ENCODE peak calls at places on chromosomes 12 and 14, in ten cellular contexts. C, M, H, V, Y, O, R, L, I and T are unnamed samples.

GRCh38 chr12:45670339-45671065 is 59.0 kb upstream of the ARID2 start:
- DNase-seq in C (no peak), M (no peak), H (no peak), V (no peak), Y (no peak), O (no peak), R (no peak), L (no peak), I (no peak), T (no peak)

GRCh38 chr14:64675246-64675645 is 29.0 kb upstream of the PLEKHG3 start:
- DNase-seq in C (no peak), M (peak), H (no peak), V (no peak), Y (no peak), O (no peak), R (no peak), L (no peak), I (no peak), T (no peak)

GRCh38 chr14:95315156-95315555 is 4.6 kb downstream of the CLMN start:
- DNase-seq in C (no peak), M (no peak), H (no peak), V (no peak), Y (no peak), O (no peak), R (no peak), L (no peak), I (no peak), T (no peak)

GRCh38 chr12:113889076-113889475 is 77.0 kb downstream of the RBM19 start:
- DNase-seq in C (no peak), M (no peak), H (no peak), V (no peak), Y (no peak), O (no peak), R (no peak), L (no peak), I (no peak), T (no peak)

GRCh38 chr12:6772331-6772695 is at the start of gene LAG3:
- DNase-seq in C (no peak), M (peak), H (no peak), V (no peak), Y (no peak), O (no peak), R (no peak), L (no peak), I (no peak), T (no peak)

GRCh38 chr12:43434614-43435013 is 117.4 kb downstream of the ADAMTS20 start:
- DNase-seq in C (no peak), M (no peak), H (no peak), V (no peak), Y (no peak), O (no peak), R (no peak), L (no peak), I (no peak), T (no peak)

GRCh38 chr12:70919597-70920035 is 922 bp downstream of the PTPRR start:
- DNase-seq in C (no peak), M (no peak), H (no peak), V (no peak), Y (no peak), O (no peak), R (no peak), L (no peak), I (no peak), T (no peak)

GRCh38 chr14:100012928-100013327 is 52.3 kb upstream of the EVL start:
- DNase-seq in C (no peak), M (no peak), H (no peak), V (no peak), Y (no peak), O (no peak), R (no peak), L (no peak), I (no peak), T (no peak)

GRCh38 chr14:51210594-51210993 is 29.5 kb upstream of the TMX1 start:
- DNase-seq in C (no peak), M (no peak), H (no peak), V (no peak), Y (no peak), O (no peak), R (no peak), L (no peak), I (no peak), T (no peak)

GRCh38 chr12:2376855-2377657 is 324.3 kb downstream of the CACNA1C start:
- DNase-seq in C (no peak), M (peak), H (no peak), V (peak), Y (peak), O (no peak), R (no peak), L (no peak), I (no peak), T (no peak)

GRCh38 chr12:89884365-89884915 is 175.8 kb upstream of the ATP2B1 start:
- DNase-seq in C (no peak), M (no peak), H (no peak), V (no peak), Y (no peak), O (no peak), R (no peak), L (no peak), I (no peak), T (no peak)

GRCh38 chr14:75905505-75905904 is 76.3 kb downstream of the TGFB3 start:
- DNase-seq in C (no peak), M (peak), H (peak), V (peak), Y (no peak), O (no peak), R (no peak), L (peak), I (peak), T (no peak)

GRCh38 chr14:73815849-73816816 is 35.5 kb upstream of the PTGR2 start:
- DNase-seq in C (no peak), M (no peak), H (no peak), V (no peak), Y (no peak), O (no peak), R (no peak), L (no peak), I (peak), T (no peak)

GRCh38 chr12:89019439-89020120 is 332.7 kb downstream of the DUSP6 start:
- DNase-seq in C (no peak), M (peak), H (peak), V (peak), Y (peak), O (peak), R (peak), L (peak), I (peak), T (peak)

GRCh38 chr14:43981135-43981787 is 525.8 kb downstream of the FSCB start:
- DNase-seq in C (no peak), M (no peak), H (no peak), V (no peak), Y (no peak), O (no peak), R (no peak), L (no peak), I (no peak), T (no peak)

GRCh38 chr12:105920161-105920684 is 218.5 kb downstream of the NUAK1 start:
- DNase-seq in C (no peak), M (no peak), H (no peak), V (no peak), Y (no peak), O (no peak), R (no peak), L (peak), I (no peak), T (no peak)

GRCh38 chr12:111453071-111453989 is 47.6 kb downstream of the SH2B3 start:
- DNase-seq in C (no peak), M (no peak), H (no peak), V (peak), Y (no peak), O (no peak), R (no peak), L (no peak), I (peak), T (no peak)

GRCh38 chr14:75229923-75230792 is 48.5 kb upstream of the FOS start:
- DNase-seq in C (no peak), M (peak), H (peak), V (no peak), Y (no peak), O (peak), R (no peak), L (peak), I (peak), T (no peak)

GRCh38 chr14:73712540-73713141 is 1.5 kb downstream of the PNMA1 start:
- DNase-seq in C (no peak), M (no peak), H (no peak), V (no peak), Y (no peak), O (no peak), R (no peak), L (peak), I (no peak), T (no peak)

GRCh38 chr12:119020377-119021360 is 39.3 kb downstream of the SRRM4 start:
- DNase-seq in C (no peak), M (peak), H (peak), V (no peak), Y (peak), O (peak), R (peak), L (peak), I (peak), T (peak)

GRCh38 chr12:94618995-94619695 is 31.2 kb downstream of the TMCC3 start:
- DNase-seq in C (no peak), M (no peak), H (no peak), V (no peak), Y (no peak), O (no peak), R (peak), L (no peak), I (no peak), T (no peak)

GRCh38 chr12:71240941-71241340 is 83.1 kb upstream of the TSPAN8 start:
- DNase-seq in C (no peak), M (no peak), H (no peak), V (no peak), Y (no peak), O (no peak), R (no peak), L (no peak), I (no peak), T (no peak)

GRCh38 chr12:46964496-46965098 is 114.8 kb upstream of the PCED1B start:
- DNase-seq in C (no peak), M (no peak), H (no peak), V (no peak), Y (no peak), O (no peak), R (peak), L (no peak), I (no peak), T (no peak)

GRCh38 chr14:58677525-58677924 is 39.8 kb downstream of the DACT1 start:
- DNase-seq in C (no peak), M (no peak), H (no peak), V (no peak), Y (no peak), O (no peak), R (no peak), L (no peak), I (no peak), T (no peak)

GRCh38 chr12:58847876-58848600 is 72.3 kb downstream of the LRIG3 start:
- DNase-seq in C (no peak), M (no peak), H (no peak), V (no peak), Y (no peak), O (no peak), R (no peak), L (no peak), I (no peak), T (no peak)

GRCh38 chr14:26577711-26578110 is 20.1 kb downstream of the NOVA1 start:
- DNase-seq in C (no peak), M (no peak), H (no peak), V (no peak), Y (no peak), O (no peak), R (no peak), L (no peak), I (no peak), T (no peak)

GRCh38 chr14:74472590-74472989 is 20.5 kb downstream of the NPC2 start:
- DNase-seq in C (no peak), M (no peak), H (no peak), V (no peak), Y (no peak), O (no peak), R (no peak), L (no peak), I (no peak), T (no peak)

GRCh38 chr12:4031703-4032291 is 158.6 kb upstream of the PARP11 start:
- DNase-seq in C (peak), M (peak), H (peak), V (peak), Y (no peak), O (peak), R (no peak), L (no peak), I (no peak), T (peak)

GRCh38 chr12:4034926-4035325 is 161.7 kb upstream of the PARP11 start:
- DNase-seq in C (no peak), M (no peak), H (no peak), V (no peak), Y (no peak), O (no peak), R (no peak), L (no peak), I (no peak), T (no peak)

GRCh38 chr12:4027412-4027811 is 154.2 kb upstream of the PARP11 start:
- DNase-seq in C (no peak), M (no peak), H (no peak), V (no peak), Y (no peak), O (no peak), R (no peak), L (no peak), I (no peak), T (peak)

GRCh38 chr12:4032906-4033628 is 159.9 kb upstream of the PARP11 start:
- DNase-seq in C (no peak), M (no peak), H (no peak), V (no peak), Y (no peak), O (no peak), R (no peak), L (no peak), I (no peak), T (no peak)

GRCh38 chr12:4030938-4031702 is 157.9 kb upstream of the PARP11 start:
- DNase-seq in C (peak), M (peak), H (peak), V (peak), Y (peak), O (peak), R (peak), L (peak), I (peak), T (peak)
- TF ChIP-seq POLR2A in C (no peak), M (peak), H (peak), V (peak), Y (no peak), O (peak), R (no peak), L (no peak), I (no peak), T (peak)

DNA sequence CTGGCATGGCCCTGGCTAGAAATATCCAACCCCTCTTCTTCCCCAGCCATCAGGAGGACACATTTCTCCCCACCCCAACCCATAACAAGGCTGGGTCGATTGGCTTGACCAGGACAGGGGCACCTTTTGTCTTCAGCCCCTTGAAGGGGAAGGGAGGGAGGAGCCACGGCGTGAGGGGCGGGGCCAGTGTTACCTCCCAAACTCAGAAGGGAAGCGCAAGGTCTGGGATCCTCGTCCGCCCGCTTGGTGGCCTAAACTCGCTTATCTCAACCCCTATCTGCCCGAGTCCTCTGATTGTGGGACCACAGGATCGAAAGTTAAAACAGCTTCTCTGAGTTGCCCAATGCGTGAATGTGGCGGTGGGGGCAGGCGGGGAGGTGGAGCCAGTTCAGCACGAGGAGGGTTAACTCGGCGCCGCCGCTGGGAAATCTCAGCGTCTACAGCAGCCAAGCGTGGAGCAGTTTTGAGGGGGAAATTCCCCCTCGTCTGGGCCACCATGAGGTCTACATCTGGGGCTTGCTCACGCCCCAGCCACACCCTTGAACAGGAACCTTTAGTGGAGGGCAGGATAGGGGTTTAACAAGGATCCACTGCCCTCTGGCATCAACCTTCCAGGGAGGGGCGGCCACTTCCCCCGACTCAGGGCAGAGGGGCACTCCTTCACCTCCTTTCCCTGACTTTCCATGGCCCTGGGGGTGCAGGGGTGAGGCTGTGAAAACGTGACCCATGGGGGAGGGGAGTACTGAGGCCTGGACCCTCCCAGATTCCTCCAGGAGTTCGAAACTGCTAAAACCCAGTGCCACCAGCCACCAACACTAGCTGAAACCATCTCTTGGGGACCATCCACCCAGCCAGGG is 745 bp downstream of the STAT6 start:
- DNase-seq in C (peak), M (peak), H (peak), V (peak), Y (no peak), O (peak), R (no peak), L (peak), I (peak), T (peak)
- TF ChIP-seq POLR2A in C (peak), M (no peak), H (no peak), V (no peak), Y (no peak), O (peak), R (no peak), L (no peak), I (no peak), T (no peak)

GRCh38 chr14:56585461-56586084 is 6.0 kb downstream of the TMEM260 start:
- DNase-seq in C (no peak), M (no peak), H (no peak), V (no peak), Y (no peak), O (no peak), R (no peak), L (no peak), I (no peak), T (no peak)

GRCh38 chr14:56580317-56580711 is 716 bp downstream of the TMEM260 start:
- DNase-seq in C (no peak), M (no peak), H (no peak), V (no peak), Y (no peak), O (no peak), R (no peak), L (no peak), I (no peak), T (no peak)

GRCh38 chr14:56581041-56581727 is 1.6 kb downstream of the TMEM260 start:
- DNase-seq in C (no peak), M (no peak), H (no peak), V (no peak), Y (no peak), O (no peak), R (no peak), L (peak), I (no peak), T (no peak)

DNA sequence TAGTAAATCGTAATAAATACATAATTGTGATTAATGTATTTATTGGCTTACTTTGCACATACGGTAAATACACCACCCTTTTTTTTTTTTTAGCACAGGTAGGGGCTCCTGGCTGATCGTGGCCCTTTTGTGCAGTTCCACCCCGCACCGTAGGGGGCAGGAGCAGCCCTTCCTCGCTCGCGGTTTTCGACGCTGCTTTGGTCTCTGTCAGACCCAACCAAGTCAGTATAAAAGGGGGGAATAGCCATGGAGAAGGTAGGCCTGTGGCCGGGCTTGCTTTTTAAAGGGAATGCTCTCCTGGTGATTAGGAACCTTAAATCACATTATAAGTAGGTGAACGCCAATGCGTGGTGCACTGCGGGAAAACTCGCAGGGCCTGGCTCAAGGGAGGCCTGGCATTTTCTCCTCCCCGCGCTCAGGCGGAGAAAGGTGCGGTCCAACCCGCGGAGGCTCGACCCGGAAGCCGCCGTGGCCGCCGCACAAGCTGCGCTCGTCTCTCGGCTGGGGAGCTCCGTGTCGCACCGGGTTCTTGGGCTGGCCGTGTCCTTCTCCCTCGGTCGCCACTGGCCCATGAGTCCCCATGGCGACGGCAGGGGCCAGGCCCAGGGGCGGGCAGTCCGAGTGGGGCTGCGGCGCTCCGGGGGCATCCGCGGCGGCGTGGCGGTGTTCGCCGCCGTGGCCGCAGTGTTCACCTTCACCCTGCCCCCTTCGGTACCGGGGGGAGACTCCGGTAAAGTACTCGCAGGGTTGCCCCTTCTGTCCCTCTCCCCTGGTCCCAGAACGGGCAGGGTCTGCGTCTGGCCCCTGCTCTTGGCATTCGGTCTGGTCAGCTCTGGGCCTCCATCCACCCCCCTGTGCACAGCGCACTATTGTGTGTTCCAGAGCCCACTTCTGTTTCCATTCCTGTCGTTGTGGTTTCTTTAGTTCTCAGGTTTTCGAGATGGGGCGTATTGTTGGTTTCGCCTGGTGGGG is at the start of gene TMEM260:
- DNase-seq in C (peak), M (peak), H (peak), V (peak), Y (peak), O (peak), R (peak), L (peak), I (peak), T (peak)
- TF ChIP-seq POLR2A in C (peak), M (peak), H (peak), V (peak), Y (no peak), O (peak), R (peak), L (peak), I (no peak), T (no peak)

DNA sequence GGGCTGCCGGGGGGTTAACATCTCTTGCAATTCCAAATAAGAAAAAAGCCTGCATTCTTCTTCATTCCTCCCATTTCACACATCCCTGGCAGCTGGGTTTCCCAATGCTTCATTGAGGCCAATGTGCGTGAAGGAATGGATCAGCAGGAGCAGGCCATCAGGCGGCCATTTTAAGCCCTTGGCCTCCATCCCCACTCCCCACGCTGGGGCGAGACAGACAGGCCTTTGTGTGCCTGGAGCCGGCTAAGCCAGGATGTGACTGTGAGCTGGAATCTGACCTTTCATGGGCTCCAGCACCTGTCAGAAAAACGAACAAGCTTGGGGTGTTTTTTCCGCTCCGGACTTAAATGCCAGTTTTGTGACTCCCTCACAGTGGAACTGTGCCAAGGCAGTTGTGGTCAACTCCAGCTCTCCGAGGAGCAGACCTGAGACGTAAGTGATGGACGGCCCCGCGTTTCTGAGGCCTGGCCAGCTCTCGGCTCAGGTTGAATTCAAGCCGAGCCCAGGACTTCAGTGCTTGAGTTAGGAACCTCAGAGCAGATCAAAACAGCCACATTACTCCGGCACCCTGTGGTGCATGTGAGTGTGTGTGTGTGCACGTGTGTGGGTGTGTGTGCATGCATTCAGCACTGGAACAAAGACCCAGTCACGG is 133.1 kb downstream of the TMEM30B start:
- DNase-seq in C (no peak), M (no peak), H (no peak), V (peak), Y (no peak), O (no peak), R (peak), L (no peak), I (no peak), T (peak)
- TF ChIP-seq POLR2A in C (no peak), M (no peak), H (no peak), V (no peak), Y (no peak), O (no peak), R (no peak), L (no peak), I (no peak), T (no peak)